ENCODE peak calls at places on chromosome 6, in five cellular contexts. J is mesendoderm; H is fibroblast of lung; F is CD8-positive, alpha-beta memory T cell; P is tibial nerve. Q is an unnamed sample.
A peak's percentile ranks its signal among the peaks of the same experiment; 100 is the strongest.

GRCh38 chr6:170114956-170115855 is 175.7 kb downstream of the DLL1 start:
- DNase-seq in P (no peak), H (no peak), F (no peak), J (peak; percentile 10), Q (no peak)

GRCh38 chr6:15535495-15536200 is 127.2 kb downstream of the DTNBP1 start:
- DNase-seq in F (no peak), H (no peak), P (no peak), J (no peak), Q (no peak)

GRCh38 chr6:80454197-80454596 is 347.7 kb downstream of the BCKDHB start:
- DNase-seq in H (peak; percentile 79), P (no peak), J (no peak), F (no peak), Q (no peak)

GRCh38 chr6:107670792-107671199 is 153.3 kb downstream of the SCML4 start:
- DNase-seq in H (peak; percentile 54), F (no peak), J (peak; percentile 64), P (peak; percentile 57), Q (no peak)

GRCh38 chr6:105893741-105894140 is 192.4 kb upstream of the PRDM1 start:
- DNase-seq in J (no peak), H (no peak), F (no peak), P (no peak), Q (no peak)

GRCh38 chr6:65558071-65558470 is 149.0 kb downstream of the EYS start:
- DNase-seq in P (no peak), J (no peak), H (no peak), F (no peak), Q (no peak)

GRCh38 chr6:95325858-95326257 is 251.5 kb upstream of the MANEA start:
- DNase-seq in H (peak; percentile 13), F (no peak), J (no peak), P (no peak), Q (no peak)

GRCh38 chr6:699319-699718 is 6.4 kb upstream of the EXOC2 start:
- DNase-seq in F (no peak), H (peak; percentile 53), J (no peak), P (no peak), Q (no peak)

GRCh38 chr6:155782320-155782730 is 326.7 kb upstream of the NOX3 start:
- DNase-seq in J (no peak), H (peak; percentile 70), P (no peak), F (no peak), Q (no peak)

GRCh38 chr6:70685494-70686180 is 18.0 kb downstream of the SMAP1 start:
- DNase-seq in P (no peak), H (no peak), F (no peak), J (no peak), Q (no peak)

GRCh38 chr6:105430685-105431084 is 27.8 kb upstream of the PREP start:
- DNase-seq in J (no peak), P (no peak), H (no peak), F (no peak), Q (no peak)

GRCh38 chr6:64895945-64896344 is 811.1 kb downstream of the EYS start:
- DNase-seq in P (no peak), F (no peak), H (no peak), J (no peak), Q (no peak)

GRCh38 chr6:6681443-6681842 is 92.9 kb downstream of the LY86 start:
- DNase-seq in P (no peak), F (no peak), H (no peak), J (no peak), Q (no peak)

GRCh38 chr6:1786455-1787108 is 176.9 kb downstream of the FOXC1 start:
- DNase-seq in F (peak; percentile 7), P (no peak), J (no peak), H (no peak), Q (no peak)

GRCh38 chr6:21665101-21665435 is 71.5 kb downstream of the SOX4 start:
- DNase-seq in P (no peak), J (no peak), F (no peak), H (no peak), Q (no peak)

GRCh38 chr6:72042088-72042487 is 155.7 kb downstream of the RIMS1 start:
- DNase-seq in F (no peak), J (peak; percentile 30), P (no peak), H (no peak), Q (no peak)

GRCh38 chr6:84766118-84766683 is 1.8 kb upstream of the TBX18 start:
- DNase-seq in J (peak; percentile 32), P (no peak), F (no peak), H (no peak), Q (no peak)

GRCh38 chr6:68635706-68636513 is 828 bp downstream of the ADGRB3 start:
- DNase-seq in J (no peak), H (peak; percentile 53), P (no peak), F (no peak), Q (no peak)

GRCh38 chr6:2103644-2104523 is 141.5 kb downstream of the GMDS start:
- DNase-seq in F (no peak), J (peak; percentile 19), P (no peak), H (peak; percentile 70), Q (no peak)

GRCh38 chr6:124373386-124373785 is 569.7 kb downstream of the NKAIN2 start:
- DNase-seq in H (no peak), F (no peak), J (no peak), P (no peak), Q (no peak)

GRCh38 chr6:2695464-2696095 is 55.1 kb downstream of the MYLK4 start:
- DNase-seq in H (peak; percentile 74), P (no peak), J (peak; percentile 25), F (no peak), Q (no peak)

GRCh38 chr6:70375882-70376281 is 37.4 kb upstream of the FAM135A start:
- DNase-seq in F (no peak), P (no peak), J (peak; percentile 53), H (no peak), Q (no peak)

GRCh38 chr6:165988757-165989456 is 178.7 kb downstream of the TBXT start:
- DNase-seq in F (no peak), H (peak; percentile 14), J (no peak), P (no peak), Q (no peak)

GRCh38 chr6:159894991-159895390 is 4.2 kb downstream of the MAS1 start:
- DNase-seq in H (no peak), F (no peak), J (no peak), P (no peak), Q (no peak)

DNA sequence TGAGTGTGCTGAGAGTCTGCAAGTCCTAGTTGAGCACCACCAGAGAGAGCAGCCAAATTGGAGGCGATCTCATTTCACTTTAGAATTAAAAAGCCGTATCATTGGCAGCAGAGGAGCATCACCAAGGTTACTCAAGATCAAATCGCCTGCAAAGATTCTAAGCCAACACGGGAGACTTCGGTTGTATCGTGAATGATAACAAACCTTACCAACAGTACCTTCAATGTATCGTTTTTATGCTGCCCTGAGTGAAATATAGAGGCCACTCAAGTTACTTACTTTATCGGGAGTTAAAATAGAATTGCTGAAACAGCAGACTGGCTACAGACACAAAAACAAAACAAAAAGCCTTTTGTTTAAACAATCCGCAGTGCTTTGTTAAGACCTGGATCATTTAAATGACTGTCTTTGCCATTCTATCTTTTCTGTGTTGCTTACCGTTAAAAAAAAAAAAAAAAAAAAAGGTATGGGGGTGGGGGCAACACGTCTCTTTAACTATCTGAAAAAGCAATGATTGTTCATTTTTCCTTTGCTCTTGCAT is 14.2 kb downstream of the NHSL1 start:
- DNase-seq in J (peak; percentile 38), P (no peak), F (no peak), H (peak; percentile 30), Q (no peak)
- H3K27ac ChIP-seq in J (no peak overlapping the region), P (no peak overlapping the region), F (no peak overlapping the region), H (no peak overlapping the region), Q (no peak overlapping the region)

DNA sequence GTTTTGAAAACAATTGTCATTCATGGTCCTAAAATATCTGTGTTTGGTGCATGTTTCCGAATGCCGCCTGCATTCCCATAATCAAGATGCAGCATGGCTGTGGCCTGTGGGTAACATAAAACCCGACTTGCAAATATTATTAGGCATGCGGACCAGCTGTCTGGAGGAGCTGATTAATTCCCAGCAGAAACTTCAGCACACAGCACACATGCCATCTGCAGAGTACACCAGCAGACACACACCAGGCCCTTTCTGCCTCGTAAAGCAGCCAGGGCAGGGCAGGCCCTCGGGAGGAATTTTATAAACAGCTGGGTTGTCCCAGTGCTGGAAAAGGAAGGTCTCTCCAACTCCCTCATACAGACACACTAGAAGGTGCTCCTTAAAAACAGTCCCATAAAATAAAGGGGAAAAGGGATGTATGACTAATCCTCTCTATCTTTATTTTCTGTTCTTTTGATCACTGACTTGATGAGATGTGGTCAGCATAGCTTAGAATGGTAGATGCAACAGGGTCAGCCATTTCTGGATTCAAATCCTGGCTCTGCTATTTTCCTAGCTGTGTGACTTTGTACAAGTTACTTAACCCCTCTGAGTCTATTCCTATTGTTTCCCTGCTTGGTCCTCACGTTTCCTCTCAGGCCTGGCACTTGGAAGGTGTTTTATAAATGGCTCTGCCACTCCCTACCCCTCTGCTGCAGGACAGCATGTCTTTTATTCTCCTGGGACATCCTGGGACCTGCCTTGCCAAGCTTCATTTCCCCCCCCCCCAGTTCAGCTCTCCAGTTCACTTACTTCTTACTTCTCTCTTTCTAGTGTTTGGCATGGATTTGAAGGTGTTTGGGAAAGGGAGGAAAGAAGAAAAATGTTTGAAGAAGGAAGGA is 85.9 kb upstream of the TRAF3IP2 start:
- DNase-seq in F (no peak), J (no peak), P (no peak), H (peak; percentile 33), Q (no peak)
- H3K27ac ChIP-seq in F (no peak overlapping the region), J (no peak overlapping the region), P (no peak overlapping the region), H (no peak overlapping the region), Q (no peak overlapping the region)

GRCh38 chr6:116101298-116101718 is 655 bp downstream of the NT5DC1 start:
- DNase-seq in P (peak; percentile 61), J (no peak), F (no peak), H (no peak), Q (no peak)
- H3K27ac ChIP-seq in P (peak overlapping the region; percentile 51), J (no peak overlapping the region), F (peak overlapping the region; percentile 86), H (peak overlapping the region; percentile 73), Q (peak overlapping the region; percentile 84)

GRCh38 chr6:135222623-135223022 is 41.5 kb downstream of the MYB start:
- DNase-seq in J (no peak), F (no peak), H (no peak), P (no peak), Q (no peak)
- H3K27ac ChIP-seq in J (no peak overlapping the region), F (no peak overlapping the region), H (no peak overlapping the region), P (no peak overlapping the region), Q (no peak overlapping the region)

GRCh38 chr6:158002249-158002950 is 20.7 kb downstream of the SYNJ2 start:
- DNase-seq in F (no peak), J (peak; percentile 72), H (no peak), P (no peak), Q (no peak)
- H3K27ac ChIP-seq in F (peak overlapping the region; percentile 21), J (no peak overlapping the region), H (peak overlapping the region; percentile 93), P (no peak overlapping the region), Q (no peak overlapping the region)

GRCh38 chr6:82365011-82365751 is 1.6 kb downstream of the TPBG start:
- DNase-seq in P (no peak), H (peak; percentile 27), F (no peak), J (peak; percentile 77), Q (peak; percentile 1)
- H3K27ac ChIP-seq in P (no peak overlapping the region), H (peak overlapping the region; percentile 94), F (no peak overlapping the region), J (peak overlapping the region; percentile 93), Q (no peak overlapping the region)

GRCh38 chr6:54681987-54682386 is 164.6 kb upstream of the FAM83B start:
- DNase-seq in F (no peak), H (peak; percentile 84), P (no peak), J (no peak), Q (no peak)
- H3K27ac ChIP-seq in F (no peak overlapping the region), H (no peak overlapping the region), P (no peak overlapping the region), J (no peak overlapping the region), Q (no peak overlapping the region)